ENCODE peak calls at places on chromosomes 13 and 19, in nine cellular contexts. S is CD8-positive, alpha-beta T cell; R is body of pancreas; T is cardiac muscle cell; Q is fibroblast of villous mesenchyme; K is HL-60; L is psoas muscle; V is fibroblast of pulmonary artery; N is breast epithelium. U is an unnamed sample.

GRCh38 chr13:46751811-46752635 is 44.9 kb downstream of the ESD start:
- DNase-seq in S (peak; percentile 13), R (no peak), T (no peak), Q (no peak), K (peak; percentile 93), L (no peak), V (no peak), N (no peak), U (peak; percentile 18)

GRCh38 chr19:30799854-30800755 is 427.9 kb downstream of the ZNF536 start:
- DNase-seq in S (no peak), R (peak; percentile 46), T (peak; percentile 75), Q (no peak), K (no peak), L (peak; percentile 27), V (no peak), N (no peak), U (no peak)

GRCh38 chr13:51665456-51665855 is 81.2 kb downstream of the WDFY2 start:
- DNase-seq in S (no peak), R (no peak), T (no peak), Q (no peak), K (no peak), L (no peak), V (no peak), N (no peak), U (no peak)

GRCh38 chr19:1264801-1265610 is 4.1 kb upstream of the CIRBP start:
- DNase-seq in S (no peak), R (peak; percentile 66), T (peak; percentile 64), Q (peak; percentile 88), K (no peak), L (peak; percentile 86), V (peak; percentile 85), N (peak; percentile 79), U (peak; percentile 86)

GRCh38 chr13:34208326-34208725 is 390.4 kb downstream of the RFC3 start:
- DNase-seq in S (no peak), R (no peak), T (no peak), Q (peak; percentile 34), K (no peak), L (no peak), V (no peak), N (no peak), U (no peak)

GRCh38 chr13:103952183-103952582 is 886.0 kb upstream of the SLC10A2 start:
- DNase-seq in S (no peak), R (no peak), T (no peak), Q (no peak), K (no peak), L (no peak), V (peak; percentile 11), N (no peak), U (peak; percentile 25)

GRCh38 chr19:58439576-58440554 is at the start of gene ZNF132:
- DNase-seq in S (peak; percentile 85), R (peak; percentile 95), T (no peak), Q (peak; percentile 100), K (peak; percentile 99), L (peak; percentile 96), V (peak; percentile 100), N (peak; percentile 99), U (peak; percentile 100)

GRCh38 chr19:10602330-10603083 is 15.4 kb upstream of the AP1M2 start:
- DNase-seq in S (peak; percentile 84), R (peak; percentile 82), T (peak; percentile 91), Q (peak; percentile 69), K (peak; percentile 67), L (peak; percentile 89), V (peak; percentile 68), N (peak; percentile 76), U (peak; percentile 71)

GRCh38 chr19:46014534-46014933 is 8.3 kb downstream of the PGLYRP1 start:
- DNase-seq in S (no peak), R (no peak), T (no peak), Q (no peak), K (no peak), L (no peak), V (no peak), N (no peak), U (no peak)

GRCh38 chr19:46015080-46015960 is 7.5 kb downstream of the PGLYRP1 start:
- DNase-seq in S (peak; percentile 51), R (peak; percentile 80), T (peak; percentile 77), Q (peak; percentile 7), K (no peak), L (peak; percentile 54), V (peak; percentile 16), N (peak; percentile 67), U (no peak)

GRCh38 chr19:46006411-46006810 is 11.1 kb downstream of the CCDC61 start:
- DNase-seq in S (no peak), R (no peak), T (no peak), Q (no peak), K (no peak), L (no peak), V (no peak), N (no peak), U (no peak)

DNA sequence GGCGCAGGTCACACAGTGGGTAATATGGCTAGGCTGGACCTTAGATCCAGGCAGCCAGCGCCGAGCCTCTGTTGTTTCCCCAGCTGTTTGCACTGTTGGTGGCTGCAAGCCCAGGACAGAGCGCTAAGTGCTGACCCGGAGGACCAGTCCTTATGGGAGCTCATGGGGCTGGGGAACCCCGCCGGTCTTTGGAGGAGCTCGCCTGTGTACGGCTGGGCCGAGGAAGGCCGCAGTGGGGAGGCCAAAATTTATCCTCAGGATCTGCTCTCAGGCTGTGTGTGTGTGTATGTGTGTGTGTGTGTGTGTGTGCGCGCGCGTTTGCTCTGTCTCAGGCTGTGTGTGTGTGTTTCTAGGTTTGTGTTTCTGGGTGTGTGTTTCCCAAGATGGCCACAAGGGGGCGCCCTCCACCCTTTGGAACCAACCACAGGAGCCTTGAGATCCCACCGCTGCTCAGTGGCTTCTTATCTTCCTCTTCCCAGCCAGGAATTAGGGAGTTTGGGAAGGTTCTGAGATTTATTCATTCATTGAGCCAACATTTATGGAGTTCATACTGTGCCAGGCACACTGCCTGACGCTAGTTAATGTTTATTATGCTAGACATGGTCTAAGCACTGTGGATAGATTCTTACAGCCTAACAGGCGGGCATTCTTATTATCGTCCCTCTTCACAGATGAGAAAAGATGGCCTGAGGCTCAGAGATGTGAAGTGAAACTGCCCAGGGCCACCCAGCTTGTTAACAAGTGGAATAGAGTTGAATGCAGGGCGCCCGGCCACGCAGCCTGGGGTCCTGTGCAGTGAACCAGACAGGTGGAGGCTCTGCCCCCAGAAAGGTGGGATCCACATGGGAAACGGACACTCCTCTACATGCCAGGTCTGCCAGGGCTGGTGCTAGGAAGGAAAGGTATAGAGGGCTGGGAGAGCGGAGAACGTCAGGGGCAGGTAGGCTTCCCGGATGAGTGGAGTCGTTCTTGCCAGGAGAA is 13.0 kb downstream of the PGLYRP1 start:
- DNase-seq in S (peak; percentile 48), R (peak; percentile 76), T (peak; percentile 71), Q (peak; percentile 61), K (peak; percentile 72), L (peak; percentile 67), V (peak; percentile 82), N (no peak), U (peak; percentile 81)
- TF ChIP-seq CTCF in S (peak; percentile 76), R (peak; percentile 67), T (peak; percentile 87), Q (peak; percentile 81), K (peak; percentile 48), L (peak; percentile 76), V (peak; percentile 81), N (peak; percentile 84), U (peak; percentile 78)

GRCh38 chr13:79512950-79513349 is 32.0 kb downstream of the NDFIP2 start:
- DNase-seq in S (no peak), R (peak; percentile 66), T (no peak), Q (no peak), K (no peak), L (no peak), V (no peak), N (no peak), U (no peak)

GRCh38 chr13:79522583-79522982 is 41.6 kb downstream of the NDFIP2 start:
- DNase-seq in S (no peak), R (no peak), T (no peak), Q (peak; percentile 33), K (peak; percentile 93), L (no peak), V (peak; percentile 66), N (no peak), U (peak; percentile 77)

GRCh38 chr13:79519252-79519651 is 38.3 kb downstream of the NDFIP2 start:
- DNase-seq in S (no peak), R (no peak), T (no peak), Q (peak; percentile 42), K (no peak), L (no peak), V (peak; percentile 17), N (no peak), U (peak; percentile 68)

GRCh38 chr13:79516590-79516989 is 35.6 kb downstream of the NDFIP2 start:
- DNase-seq in S (no peak), R (no peak), T (no peak), Q (no peak), K (no peak), L (no peak), V (no peak), N (no peak), U (no peak)
- H3K4me3 ChIP-seq in S (no peak overlapping the region), R (no peak overlapping the region), T (no peak overlapping the region), Q (no peak overlapping the region), K (no peak overlapping the region), L (no peak overlapping the region), V (no peak overlapping the region), N (no peak overlapping the region), U (no peak overlapping the region)

DNA sequence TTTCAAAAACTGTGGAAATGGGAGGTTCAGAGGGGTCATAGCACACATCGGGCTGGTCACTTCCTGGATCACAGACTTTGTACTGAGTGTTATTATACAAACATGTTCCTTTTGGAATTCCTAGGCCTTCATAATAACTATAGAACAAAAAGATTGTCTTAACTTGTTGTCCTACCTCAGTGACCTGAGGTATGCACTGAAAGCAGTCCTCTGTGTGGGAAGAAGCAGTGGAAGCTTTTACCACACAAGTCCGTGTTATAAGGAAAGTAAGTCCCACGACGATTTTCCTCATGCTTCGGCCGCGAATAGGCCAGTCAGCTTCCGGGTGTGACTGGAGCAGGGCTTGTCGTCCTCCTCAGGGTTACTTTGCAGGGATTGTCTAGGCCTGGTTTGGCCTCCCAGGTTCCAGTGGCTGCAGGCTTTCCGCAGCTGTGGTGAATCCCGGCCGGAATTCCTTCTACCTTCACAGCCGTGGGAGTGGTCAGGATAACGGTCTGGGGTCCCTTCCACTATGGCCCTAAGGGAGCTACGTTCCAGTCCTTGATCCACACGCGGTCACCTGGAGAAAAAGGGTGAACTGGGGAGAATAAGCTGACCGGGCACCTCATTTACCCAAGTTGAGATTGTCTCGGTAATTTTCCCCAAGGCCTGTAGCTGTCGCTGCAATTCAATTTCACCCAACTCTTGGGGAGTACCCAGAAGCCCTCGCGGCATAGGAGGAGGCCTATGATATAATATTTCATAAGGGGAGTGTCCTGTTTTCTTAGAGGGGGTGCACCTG is 16.0 kb downstream of the NAPSA start:
- DNase-seq in S (no peak), R (no peak), T (no peak), Q (no peak), K (no peak), L (no peak), V (no peak), N (no peak), U (no peak)
- TF ChIP-seq CTCF in S (no peak), R (no peak), T (no peak), Q (no peak), K (no peak), L (no peak), V (no peak), N (no peak), U (no peak)

GRCh38 chr19:45217957-45218334 is 27.3 kb downstream of the EXOC3L2 start:
- DNase-seq in S (no peak), R (no peak), T (no peak), Q (no peak), K (no peak), L (no peak), V (no peak), N (no peak), U (no peak)

GRCh38 chr19:45218426-45218825 is 26.8 kb downstream of the EXOC3L2 start:
- DNase-seq in S (no peak), R (no peak), T (no peak), Q (no peak), K (no peak), L (no peak), V (no peak), N (no peak), U (no peak)

GRCh38 chr19:45218887-45219780 is 26.1 kb downstream of the EXOC3L2 start:
- DNase-seq in S (no peak), R (no peak), T (no peak), Q (peak; percentile 10), K (no peak), L (no peak), V (no peak), N (no peak), U (no peak)

GRCh38 chr19:45216677-45217076 is 28.5 kb downstream of the EXOC3L2 start:
- DNase-seq in S (no peak), R (no peak), T (no peak), Q (no peak), K (no peak), L (no peak), V (no peak), N (no peak), U (no peak)

DNA sequence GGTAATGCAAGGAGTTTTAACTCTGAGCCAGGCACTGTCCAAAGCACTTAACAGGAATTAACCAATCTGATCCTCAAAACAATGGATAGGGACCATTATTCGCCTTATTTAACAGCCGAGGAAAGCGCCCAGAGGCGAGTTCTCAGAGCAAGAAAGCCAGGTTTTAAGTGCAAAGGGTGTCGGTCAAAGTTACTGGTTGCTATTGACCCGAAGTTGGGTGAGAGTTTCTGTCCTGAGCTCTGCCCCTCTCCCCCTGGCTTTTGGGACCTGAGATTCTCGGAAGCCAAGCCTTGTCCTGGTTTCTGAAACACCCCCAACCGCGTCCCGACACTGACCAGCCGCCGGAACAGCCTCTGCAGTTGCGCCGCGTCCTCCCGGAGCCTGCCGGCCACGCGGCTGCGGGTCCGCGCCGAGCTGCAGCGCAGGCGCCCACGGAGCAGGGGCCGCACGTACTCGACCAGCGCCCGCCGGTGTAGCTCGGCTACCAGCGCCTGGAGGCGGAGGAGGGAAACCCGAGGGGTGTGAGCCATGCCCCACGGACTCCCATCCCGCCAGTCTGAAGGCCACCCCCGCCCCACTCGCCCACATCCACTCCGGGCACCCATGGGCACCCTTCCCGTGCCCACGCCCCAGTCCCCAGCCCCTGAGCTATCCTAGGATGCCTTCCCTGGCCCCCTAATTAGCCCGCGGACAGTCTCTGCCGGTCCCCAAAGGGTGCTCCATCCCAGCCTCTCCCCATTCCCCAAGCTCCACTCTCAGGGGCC is 27.8 kb downstream of the EXOC3L2 start:
- DNase-seq in S (no peak), R (no peak), T (peak; percentile 54), Q (no peak), K (no peak), L (no peak), V (no peak), N (no peak), U (no peak)
- H3K4me3 ChIP-seq in S (no peak overlapping the region), R (no peak overlapping the region), T (peak overlapping the region; percentile 16), Q (no peak overlapping the region), K (no peak overlapping the region), L (no peak overlapping the region), V (no peak overlapping the region), N (no peak overlapping the region), U (no peak overlapping the region)